ENCODE peak calls at places on chromosome 3, in six cellular contexts. J is adrenal gland, Q is colonic mucosa, K is PC-9, O is IMR-90, E is ascending aorta. A is an unnamed sample.

GRCh38 chr3:47113669-47114365 is 50.1 kb downstream of the SETD2 start:
- DNase-seq in O (peak; percentile 92), E (no peak), Q (no peak), K (no peak), J (no peak), A (peak; percentile 63)

GRCh38 chr3:73781536-73781935 is 156.8 kb upstream of the PDZRN3 start:
- DNase-seq in J (no peak), E (no peak), K (no peak), Q (no peak), O (no peak), A (no peak)

GRCh38 chr3:154549391-154549790 is 119.4 kb upstream of the GPR149 start:
- DNase-seq in J (no peak), K (no peak), E (no peak), Q (no peak), O (no peak), A (no peak)

GRCh38 chr3:174681784-174682183 is 177.3 kb upstream of the NAALADL2 start:
- DNase-seq in O (no peak), J (no peak), Q (no peak), E (no peak), K (no peak), A (no peak)

GRCh38 chr3:192571197-192571791 is 156.0 kb downstream of the FGF12 start:
- DNase-seq in E (peak; percentile 78), J (peak; percentile 81), K (no peak), O (peak; percentile 32), Q (peak; percentile 17), A (peak; percentile 34)

GRCh38 chr3:136476280-136476679 is 226.1 kb downstream of the PCCB start:
- DNase-seq in Q (no peak), K (no peak), E (no peak), J (no peak), O (no peak), A (no peak)

GRCh38 chr3:25854214-25854613 is 64.3 kb downstream of the OXSM start:
- DNase-seq in Q (no peak), O (peak; percentile 65), K (peak; percentile 49), J (no peak), E (no peak), A (no peak)

GRCh38 chr3:69869643-69870042 is 129.9 kb upstream of the SAMMSON start:
- DNase-seq in O (peak; percentile 98), E (no peak), J (no peak), K (no peak), Q (no peak), A (no peak)

GRCh38 chr3:33074217-33075067 is 22.5 kb downstream of the GLB1 start:
- DNase-seq in J (peak; percentile 86), O (peak; percentile 72), E (no peak), Q (peak; percentile 70), K (peak; percentile 39), A (peak; percentile 77)

GRCh38 chr3:136838641-136839555 is 20.0 kb downstream of the SLC35G2 start:
- DNase-seq in E (no peak), J (no peak), Q (no peak), K (peak; percentile 60), O (peak; percentile 64), A (no peak)

GRCh38 chr3:38738630-38739395 is 77.2 kb downstream of the SCN10A start:
- DNase-seq in K (no peak), E (no peak), O (peak; percentile 28), Q (peak; percentile 46), J (peak; percentile 63), A (no peak)

GRCh38 chr3:170809975-170810357 is 60.0 kb downstream of the RPL22L1 start:
- DNase-seq in Q (no peak), O (peak; percentile 64), K (peak; percentile 80), E (no peak), J (no peak), A (peak; percentile 62)

GRCh38 chr3:21256932-21257331 is 494.1 kb downstream of the ZNF385D start:
- DNase-seq in J (no peak), Q (no peak), K (no peak), O (no peak), E (no peak), A (no peak)

GRCh38 chr3:99013794-99014315 is 112.4 kb upstream of the DCBLD2 start:
- DNase-seq in Q (no peak), J (no peak), E (no peak), O (no peak), K (peak; percentile 94), A (no peak)

GRCh38 chr3:141553055-141553454 is 66.2 kb downstream of the RASA2 start:
- DNase-seq in E (no peak), O (no peak), J (no peak), K (no peak), Q (no peak), A (no peak)
- H3K27ac ChIP-seq in E (no peak overlapping the region), O (no peak overlapping the region), J (peak overlapping the region; percentile 15), K (no peak overlapping the region), Q (no peak overlapping the region), A (no peak overlapping the region)

GRCh38 chr3:126523745-126524428 is at the start of gene CHST13:
- DNase-seq in K (no peak), O (peak; percentile 16), J (no peak), Q (peak; percentile 53), E (no peak), A (peak; percentile 19)
- TF ChIP-seq CTCF in K (no peak), O (no peak), J (no peak), Q (no peak), E (no peak), A (no peak)

DNA sequence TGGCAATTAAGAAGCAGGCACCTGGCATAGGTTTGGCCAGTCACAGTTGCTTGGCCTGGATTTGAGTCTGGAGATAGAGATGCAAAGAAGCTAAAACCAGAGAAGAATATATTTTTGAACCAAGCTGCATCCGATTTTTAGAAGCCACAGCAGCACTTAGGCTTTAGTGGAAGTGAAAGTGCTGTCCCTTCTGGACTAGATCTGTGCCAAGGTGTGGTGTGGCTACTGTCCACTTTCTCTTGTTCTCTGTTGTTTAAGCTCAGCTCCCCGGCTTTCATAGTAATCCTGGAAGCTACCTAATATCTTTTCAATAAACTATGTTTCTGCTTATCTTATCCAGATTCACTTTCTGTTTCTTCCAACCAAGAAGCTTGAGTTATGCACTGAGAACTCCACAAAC is 183.4 kb upstream of the THRB start:
- DNase-seq in O (no peak), K (no peak), E (no peak), J (no peak), Q (no peak), A (no peak)
- H3K27ac ChIP-seq in O (peak overlapping the region; percentile 59), K (peak overlapping the region; percentile 55), E (no peak overlapping the region), J (no peak overlapping the region), Q (no peak overlapping the region), A (no peak overlapping the region)

DNA sequence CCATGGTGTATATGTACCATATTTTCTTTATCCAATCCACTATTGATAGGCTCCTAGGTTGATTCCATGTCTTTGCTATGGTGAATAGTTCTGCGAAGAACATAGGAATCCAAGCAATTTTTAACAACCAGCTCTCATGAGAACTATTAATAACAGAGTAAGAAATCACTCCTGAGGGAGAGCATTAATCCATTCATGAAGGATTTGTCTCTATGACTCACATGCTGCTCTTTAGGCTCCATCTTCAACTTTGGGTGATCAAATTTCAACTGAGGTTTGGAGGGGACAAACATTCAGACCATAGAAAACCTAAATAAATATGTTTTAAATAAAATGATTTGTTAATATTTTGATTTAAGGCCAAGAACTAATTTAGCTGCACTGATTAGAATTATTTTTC is 147.4 kb downstream of the NSUN3 start:
- DNase-seq in E (no peak), K (no peak), O (no peak), Q (no peak), J (no peak), A (no peak)
- TF ChIP-seq CTCF in E (no peak), K (no peak), O (no peak), Q (no peak), J (no peak), A (no peak)